ENCODE peak calls at places on chromosomes 13 and 19, in five cellular contexts. T, G, J, N and R are unnamed samples.

GRCh38 chr13:40220299-40220935 is 446.0 kb downstream of the FOXO1 start:
- DNase-seq in T (no peak), G (no peak), J (no peak), N (no peak), R (no peak)

GRCh38 chr19:43700368-43701015 is 15.4 kb upstream of the IRGC start:
- DNase-seq in J (peak), N (no peak), G (no peak), T (peak), R (peak)

GRCh38 chr13:22028831-22029230 is 358.0 kb downstream of the FGF9 start:
- DNase-seq in T (no peak), J (no peak), N (no peak), G (no peak), R (no peak)

GRCh38 chr19:55080915-55081772 is 5.5 kb downstream of the EPS8L1 start:
- DNase-seq in J (peak), N (peak), T (peak), G (peak), R (no peak)

GRCh38 chr19:29098863-29099481 is 114.0 kb downstream of the UQCRFS1 start:
- DNase-seq in G (no peak), N (no peak), J (peak), T (peak), R (peak)

GRCh38 chr13:73828811-73829210 is 305.4 kb downstream of the KLF12 start:
- DNase-seq in T (no peak), N (no peak), G (no peak), J (no peak), R (no peak)

GRCh38 chr19:29478578-29479565 is 46.9 kb upstream of the VSTM2B start:
- DNase-seq in N (no peak), G (peak), J (no peak), T (no peak), R (no peak)

GRCh38 chr13:94479559-94480095 is at the start of gene DCT:
- DNase-seq in T (no peak), N (no peak), J (no peak), G (no peak), R (no peak)

GRCh38 chr19:30082611-30083010 is 140.6 kb downstream of the URI1 start:
- DNase-seq in J (no peak), N (no peak), T (no peak), G (no peak), R (no peak)

GRCh38 chr19:49455729-49456128 is 2.7 kb downstream of the ALDH16A1 start:
- DNase-seq in T (no peak), G (no peak), N (no peak), J (no peak), R (no peak)

GRCh38 chr19:44002212-44002565 is 568 bp upstream of the ZNF230 start:
- DNase-seq in J (no peak), G (no peak), T (no peak), N (no peak), R (no peak)

GRCh38 chr13:87998081-87998480 is 326.9 kb downstream of the SLITRK5 start:
- DNase-seq in J (no peak), G (no peak), N (no peak), T (no peak), R (no peak)

GRCh38 chr13:105806335-105806920 is 729.0 kb downstream of the EFNB2 start:
- DNase-seq in G (no peak), N (no peak), J (no peak), T (no peak), R (no peak)

GRCh38 chr13:21925720-21926119 is 254.8 kb downstream of the FGF9 start:
- DNase-seq in G (no peak), J (no peak), T (no peak), N (no peak), R (no peak)

GRCh38 chr13:77699059-77699680 is 1.7 kb downstream of the SLAIN1 start:
- DNase-seq in G (no peak), N (no peak), T (no peak), J (no peak), R (no peak)

GRCh38 chr13:77696006-77696862 is 1.3 kb upstream of the SLAIN1 start:
- DNase-seq in T (no peak), G (no peak), N (no peak), J (no peak), R (no peak)

GRCh38 chr13:77696863-77697207 is 652 bp upstream of the SLAIN1 start:
- DNase-seq in J (no peak), G (no peak), N (no peak), T (no peak), R (no peak)

GRCh38 chr13:77697208-77698103 is at the start of gene SLAIN1:
- DNase-seq in J (peak), G (no peak), T (peak), N (peak), R (no peak)

GRCh38 chr13:77698211-77699058 is 948 bp downstream of the SLAIN1 start:
- DNase-seq in T (no peak), J (peak), N (peak), G (no peak), R (no peak)
- TF ChIP-seq CTCF in T (no peak), J (no peak), N (no peak), G (no peak), R (no peak)

DNA sequence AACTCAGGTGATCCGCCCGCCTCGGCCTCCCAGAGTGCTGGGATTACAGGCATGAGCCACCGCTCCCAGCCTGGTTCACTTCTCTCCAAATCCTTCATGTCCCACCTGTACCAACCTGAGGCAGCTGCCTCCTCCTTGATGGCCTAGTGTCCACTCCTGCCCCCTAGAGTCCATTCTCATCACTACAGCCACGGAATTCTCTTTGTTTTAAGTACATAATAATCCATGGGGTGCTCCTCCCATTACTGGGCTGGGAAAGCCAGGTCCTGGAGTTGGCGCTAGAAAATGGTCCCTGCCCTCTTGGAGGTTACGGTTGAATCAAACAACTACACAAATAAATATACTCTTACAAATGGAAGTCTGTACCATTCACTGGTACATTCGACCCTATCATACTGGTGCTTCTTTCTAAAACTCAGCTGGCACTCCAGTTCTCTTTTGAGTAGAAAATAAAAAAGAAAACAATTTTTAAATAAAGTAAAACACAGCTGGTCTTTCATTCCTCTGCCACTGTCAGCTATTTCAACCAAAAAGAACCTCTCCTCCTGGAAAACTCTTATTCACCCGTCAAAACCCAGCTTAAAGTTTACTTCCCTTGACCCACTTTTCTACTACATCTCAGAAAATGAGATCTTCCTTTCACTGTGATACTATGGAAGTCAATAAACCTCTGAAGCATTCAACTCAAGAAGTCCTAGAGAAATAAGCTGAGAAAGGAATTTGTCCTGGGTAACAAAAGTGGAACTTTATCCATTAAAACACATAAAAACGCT is 22.4 kb upstream of the ARHGEF18 start:
- DNase-seq in T (peak), N (no peak), J (peak), G (no peak), R (no peak)
- TF ChIP-seq CTCF in T (no peak), N (peak), J (peak), G (peak), R (no peak)

GRCh38 chr19:14473915-14474578 is 1.1 kb downstream of the PTGER1 start:
- DNase-seq in T (no peak), N (no peak), G (no peak), J (peak), R (no peak)

GRCh38 chr19:14471436-14472187 is 3.5 kb downstream of the PTGER1 start:
- DNase-seq in J (no peak), G (no peak), T (no peak), N (no peak), R (no peak)

GRCh38 chr19:14474827-14475226 is 327 bp downstream of the PTGER1 start:
- DNase-seq in N (no peak), J (no peak), T (no peak), G (no peak), R (no peak)

GRCh38 chr19:14472202-14472961 is 2.8 kb downstream of the PTGER1 start:
- DNase-seq in N (peak), G (peak), J (peak), T (peak), R (peak)

GRCh38 chr19:14473073-14473790 is 1.9 kb downstream of the PTGER1 start:
- DNase-seq in G (no peak), T (no peak), N (no peak), J (no peak), R (no peak)
- TF ChIP-seq CTCF in G (no peak), T (no peak), N (no peak), J (no peak), R (no peak)

GRCh38 chr19:7677664-7678311 is 898 bp downstream of the MCEMP1 start:
- DNase-seq in N (no peak), T (no peak), G (no peak), J (no peak), R (no peak)

GRCh38 chr19:7679771-7680605 is 645 bp upstream of the TRAPPC5 start:
- DNase-seq in G (no peak), N (no peak), T (no peak), J (no peak), R (no peak)

GRCh38 chr19:7680606-7681335 is at the start of gene TRAPPC5:
- DNase-seq in N (peak), G (peak), J (peak), T (peak), R (peak)

GRCh38 chr19:7676854-7677253 is at the start of gene MCEMP1:
- DNase-seq in G (no peak), T (no peak), J (no peak), N (no peak), R (no peak)

GRCh38 chr19:7679017-7679720 is 1.5 kb upstream of the TRAPPC5 start:
- DNase-seq in N (peak), T (no peak), G (no peak), J (no peak), R (no peak)
- TF ChIP-seq CTCF in N (peak), T (no peak), G (no peak), J (no peak), R (no peak)

GRCh38 chr13:111359237-111359915 is 38.9 kb downstream of the TEX29 start:
- DNase-seq in G (peak), J (no peak), N (no peak), T (no peak), R (no peak)
- TF ChIP-seq CTCF in G (no peak), J (no peak), N (no peak), T (no peak), R (no peak)

GRCh38 chr13:102145750-102146149 is 256.1 kb downstream of the FGF14 start:
- DNase-seq in J (no peak), T (no peak), G (no peak), N (no peak), R (no peak)

GRCh38 chr13:102139626-102140025 is 262.2 kb downstream of the FGF14 start:
- DNase-seq in G (no peak), T (no peak), J (no peak), N (no peak), R (no peak)

GRCh38 chr13:102138635-102139225 is 263.1 kb downstream of the FGF14 start:
- DNase-seq in T (no peak), J (no peak), G (no peak), N (no peak), R (no peak)

GRCh38 chr13:102142473-102142826 is 259.4 kb downstream of the FGF14 start:
- DNase-seq in T (no peak), G (no peak), J (no peak), N (no peak), R (no peak)

DNA sequence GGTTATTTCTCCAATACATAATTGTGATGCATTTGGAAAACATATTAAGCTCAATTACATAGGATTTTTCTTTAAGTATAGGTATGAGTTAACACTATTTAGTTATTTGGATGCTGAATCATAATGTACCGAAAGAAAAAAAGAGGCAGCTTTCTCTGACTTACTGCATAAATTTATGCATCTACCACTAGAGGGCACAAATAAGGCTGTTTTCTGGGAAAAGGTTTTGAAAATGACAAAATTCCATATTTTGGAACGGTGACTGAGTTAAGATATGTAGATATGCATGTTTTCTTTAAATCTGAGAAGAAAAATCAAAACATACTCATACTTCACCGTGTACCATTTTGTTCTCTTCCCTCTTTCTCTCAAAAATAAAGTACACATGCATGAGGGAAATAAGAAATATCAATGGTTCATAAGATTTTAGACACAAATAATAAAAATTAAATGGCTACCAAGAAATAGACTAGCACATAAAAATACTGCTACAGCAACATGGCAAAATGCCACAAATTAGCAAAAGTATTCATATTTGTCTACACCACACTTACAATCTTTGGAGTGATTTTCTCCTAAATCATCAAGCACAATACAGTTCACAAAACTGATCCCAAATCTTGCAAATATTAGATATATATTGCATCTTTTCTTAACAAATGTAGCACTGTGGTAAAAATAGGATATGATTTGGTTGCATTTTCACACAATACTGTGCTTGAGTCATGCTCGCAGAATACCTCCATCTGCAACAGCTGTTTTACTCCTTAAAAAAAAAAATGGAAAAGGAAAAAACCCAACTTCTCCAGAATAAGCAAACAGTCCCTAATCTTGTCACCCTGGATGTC is 260.0 kb downstream of the FGF14 start:
- DNase-seq in G (no peak), N (no peak), J (no peak), T (no peak), R (no peak)
- TF ChIP-seq CTCF in G (peak), N (peak), J (peak), T (peak), R (no peak)

DNA sequence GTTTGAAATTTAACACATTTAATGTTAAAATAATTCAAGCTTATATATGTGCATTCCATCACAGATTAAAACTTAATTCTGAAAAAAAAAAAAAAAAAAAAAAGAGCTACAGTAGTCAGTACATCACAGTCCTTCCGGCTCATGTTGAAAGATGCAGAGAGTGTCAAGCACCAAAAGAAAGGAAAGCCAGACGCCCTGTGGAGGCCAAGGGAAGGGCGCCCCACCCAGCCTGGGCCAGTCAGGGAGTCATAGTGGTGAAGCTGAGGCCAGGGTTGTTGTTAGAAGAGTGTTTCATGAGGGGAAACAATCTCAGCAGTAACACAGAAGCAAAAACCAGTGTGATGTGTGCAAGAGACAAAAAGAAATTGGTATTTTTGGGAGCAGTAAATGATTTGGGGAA is 375.3 kb downstream of the MTUS2 start:
- DNase-seq in G (no peak), T (no peak), N (no peak), J (no peak), R (no peak)
- TF ChIP-seq CTCF in G (no peak), T (no peak), N (no peak), J (no peak), R (no peak)